ENCODE peak calls at places on chromosome 20, in four cellular contexts. N, C, L and S are unnamed samples.

GRCh38 chr20:34165246-34165645 is 53.2 kb upstream of the EIF2S2 start:
- DNase-seq in N (no peak), L (no peak), C (no peak), S (no peak)

GRCh38 chr20:3930265-3931206 is 41.3 kb downstream of the PANK2 start:
- DNase-seq in L (peak), C (no peak), N (no peak), S (no peak)

GRCh38 chr20:46348972-46349741 is 40.9 kb upstream of the CDH22 start:
- DNase-seq in C (peak), L (peak), N (peak), S (peak)

GRCh38 chr20:18164356-18164755 is 26.7 kb downstream of the KAT14 start:
- DNase-seq in N (no peak), C (no peak), L (no peak), S (no peak)

GRCh38 chr20:32227744-32228688 is 20.3 kb downstream of the POFUT1 start:
- DNase-seq in N (no peak), L (no peak), C (no peak), S (no peak)

GRCh38 chr20:32960849-32961731 is 43.1 kb downstream of the SUN5 start:
- DNase-seq in C (peak), L (no peak), N (no peak), S (peak)

GRCh38 chr20:63539441-63540370 is 2.5 kb upstream of the PTK6 start:
- DNase-seq in C (no peak), L (no peak), N (no peak), S (no peak)

GRCh38 chr20:15100506-15101160 is 763.2 kb upstream of the FLRT3 start:
- DNase-seq in N (no peak), C (no peak), L (no peak), S (no peak)

GRCh38 chr20:25277941-25278521 is 30.1 kb downstream of the PYGB start:
- DNase-seq in L (no peak), N (no peak), C (no peak), S (no peak)

GRCh38 chr20:37522258-37523011 is 1.4 kb downstream of the NNAT start:
- DNase-seq in L (no peak), C (peak), N (no peak), S (no peak)

GRCh38 chr20:12090920-12091319 is 173.2 kb downstream of the BTBD3 start:
- DNase-seq in N (no peak), C (no peak), L (no peak), S (no peak)

GRCh38 chr20:35111141-35111888 is 18.7 kb upstream of the TRPC4AP start:
- DNase-seq in C (no peak), N (no peak), L (no peak), S (no peak)

GRCh38 chr20:43029161-43029560 is 160.5 kb downstream of the PTPRT start:
- DNase-seq in C (no peak), N (no peak), L (no peak), S (no peak)

GRCh38 chr20:43799150-43799711 is 72.4 kb upstream of the GTSF1L start:
- DNase-seq in C (peak), L (no peak), N (no peak), S (no peak)

GRCh38 chr20:2748551-2749342 is 51.7 kb downstream of the CPXM1 start:
- DNase-seq in C (no peak), N (no peak), L (no peak), S (no peak)

GRCh38 chr20:9978395-9979004 is 56.3 kb upstream of the ANKEF1 start:
- DNase-seq in L (no peak), C (peak), N (peak), S (peak)

GRCh38 chr20:36932476-36933426 is 18.8 kb downstream of the SAMHD1 start:
- DNase-seq in N (peak), L (no peak), C (no peak), S (no peak)

GRCh38 chr20:61560361-61560853 is 308.3 kb downstream of the CDH4 start:
- DNase-seq in N (no peak), C (no peak), L (peak), S (peak)

GRCh38 chr20:2302369-2302768 is 6.6 kb downstream of the TGM3 start:
- DNase-seq in C (no peak), N (peak), L (peak), S (no peak)

GRCh38 chr20:37209193-37209592 is 29.8 kb upstream of the MROH8 start:
- DNase-seq in L (no peak), N (no peak), C (no peak), S (no peak)

GRCh38 chr20:31695849-31696804 is 26.5 kb downstream of the BCL2L1 start:
- DNase-seq in N (peak), C (no peak), L (no peak), S (no peak)

GRCh38 chr20:19264191-19264590 is 51.7 kb downstream of the SLC24A3 start:
- DNase-seq in L (no peak), N (no peak), C (no peak), S (no peak)

GRCh38 chr20:1177680-1178079 is 7.1 kb downstream of the TMEM74B start:
- DNase-seq in C (peak), N (peak), L (peak), S (peak)

GRCh38 chr20:45061244-45061643 is 39.7 kb downstream of the KCNS1 start:
- DNase-seq in L (no peak), N (no peak), C (no peak), S (no peak)

GRCh38 chr20:18020931-18021330 is 36.8 kb downstream of the OVOL2 start:
- DNase-seq in N (no peak), L (no peak), C (no peak), S (no peak)

GRCh38 chr20:6164421-6165341 is 41.9 kb upstream of the FERMT1 start:
- DNase-seq in L (no peak), N (no peak), C (no peak), S (no peak)

GRCh38 chr20:35283441-35284266 is 918 bp downstream of the EIF6 start:
- DNase-seq in N (no peak), L (no peak), C (no peak), S (no peak)

GRCh38 chr20:3749689-3750639 is 17.5 kb downstream of the HSPA12B start:
- DNase-seq in C (peak), N (peak), L (peak), S (peak)

GRCh38 chr20:24531626-24532419 is 62.4 kb downstream of the SYNDIG1 start:
- DNase-seq in L (no peak), N (no peak), C (no peak), S (no peak)

GRCh38 chr20:63574156-63574828 is at the start of gene HELZ2:
- DNase-seq in N (peak), C (peak), L (peak), S (peak)

GRCh38 chr20:45576995-45577394 is 2.1 kb downstream of the WFDC8 start:
- DNase-seq in N (peak), L (no peak), C (no peak), S (no peak)

GRCh38 chr20:39124064-39124463 is 161.9 kb downstream of the DHX35 start:
- DNase-seq in N (no peak), L (no peak), C (no peak), S (no peak)
- TF ChIP-seq FOXM1 in N (no peak), L (no peak), C (no peak), S (no peak)

GRCh38 chr20:57391439-57392129 is 388 bp downstream of the RBM38 start:
- DNase-seq in C (peak), N (no peak), L (peak), S (peak)

GRCh38 chr20:57392130-57392445 is 892 bp downstream of the RBM38 start:
- DNase-seq in N (no peak), C (no peak), L (no peak), S (no peak)

GRCh38 chr20:57389695-57390603 is 1.2 kb upstream of the RBM38 start:
- DNase-seq in C (no peak), L (peak), N (no peak), S (no peak)

GRCh38 chr20:57388953-57389694 is 2.1 kb upstream of the RBM38 start:
- DNase-seq in N (peak), L (peak), C (no peak), S (peak)

GRCh38 chr20:57390604-57391438 is at the start of gene RBM38:
- DNase-seq in L (peak), N (peak), C (peak), S (peak)
- TF ChIP-seq FOXM1 in L (no peak), N (no peak), C (no peak), S (peak)

GRCh38 chr20:4961746-4962145 is 39.6 kb downstream of the SLC23A2 start:
- DNase-seq in C (no peak), N (peak), L (no peak), S (no peak)
- TF ChIP-seq FOXM1 in C (no peak), N (no peak), L (no peak), S (no peak)

GRCh38 chr20:59985864-59986263 is 27.6 kb downstream of the CDH26 start:
- DNase-seq in L (no peak), N (no peak), C (no peak), S (no peak)
- TF ChIP-seq FOXM1 in L (no peak), N (no peak), C (no peak), S (no peak)

GRCh38 chr20:48719598-48720255 is 108.1 kb downstream of the PREX1 start:
- DNase-seq in C (no peak), N (no peak), L (no peak), S (no peak)
- TF ChIP-seq FOXM1 in C (no peak), N (no peak), L (no peak), S (no peak)